ENCODE peak calls at places on chromosomes 2 and 18, in seven cellular contexts. One of them, this sample, is unnamed.

GRCh38 chr18:59139291-59139614 is 431 bp upstream of the SEC11C start:
- DNase-seq in pancreas: peak
- DNase-seq in thyroid gland: peak
- DNase-seq in psoas muscle: peak
- DNase-seq in islet precursor cell: peak
- DNase-seq in AG09309: peak
- DNase-seq in progenitor cell of endocrine pancreas: peak
- DNase-seq in this sample: no peak

GRCh38 chr18:62759704-62760402 is 44.5 kb downstream of the PHLPP1 start:
- DNase-seq in progenitor cell of endocrine pancreas: no peak
- DNase-seq in thyroid gland: no peak
- DNase-seq in islet precursor cell: peak
- DNase-seq in psoas muscle: no peak
- DNase-seq in AG09309: no peak
- DNase-seq in pancreas: no peak
- DNase-seq in this sample: no peak

GRCh38 chr2:205675861-205676516 is 6.3 kb upstream of the NRP2 start:
- DNase-seq in thyroid gland: no peak
- DNase-seq in pancreas: no peak
- DNase-seq in AG09309: no peak
- DNase-seq in islet precursor cell: peak
- DNase-seq in psoas muscle: no peak
- DNase-seq in progenitor cell of endocrine pancreas: no peak
- DNase-seq in this sample: no peak

GRCh38 chr2:182668671-182669070 is 47.4 kb upstream of the DNAJC10 start:
- DNase-seq in AG09309: no peak
- DNase-seq in psoas muscle: no peak
- DNase-seq in thyroid gland: peak
- DNase-seq in progenitor cell of endocrine pancreas: peak
- DNase-seq in pancreas: peak
- DNase-seq in islet precursor cell: no peak
- DNase-seq in this sample: no peak

GRCh38 chr2:74696758-74697327 is 42.8 kb downstream of the SEMA4F start:
- DNase-seq in AG09309: peak
- DNase-seq in progenitor cell of endocrine pancreas: no peak
- DNase-seq in islet precursor cell: no peak
- DNase-seq in thyroid gland: no peak
- DNase-seq in pancreas: no peak
- DNase-seq in psoas muscle: no peak
- DNase-seq in this sample: peak

GRCh38 chr2:66370824-66371223 is 64.1 kb upstream of the MEIS1 start:
- DNase-seq in psoas muscle: no peak
- DNase-seq in AG09309: no peak
- DNase-seq in thyroid gland: no peak
- DNase-seq in pancreas: no peak
- DNase-seq in progenitor cell of endocrine pancreas: no peak
- DNase-seq in islet precursor cell: no peak
- DNase-seq in this sample: no peak

GRCh38 chr18:48996901-48997463 is 46.2 kb upstream of the SMAD7 start:
- DNase-seq in islet precursor cell: peak
- DNase-seq in thyroid gland: peak
- DNase-seq in psoas muscle: no peak
- DNase-seq in AG09309: peak
- DNase-seq in progenitor cell of endocrine pancreas: no peak
- DNase-seq in pancreas: no peak
- DNase-seq in this sample: peak

GRCh38 chr2:2914252-2914651 is 463.4 kb downstream of the EIPR1 start:
- DNase-seq in islet precursor cell: peak
- DNase-seq in progenitor cell of endocrine pancreas: no peak
- DNase-seq in pancreas: no peak
- DNase-seq in AG09309: no peak
- DNase-seq in psoas muscle: no peak
- DNase-seq in thyroid gland: no peak
- DNase-seq in this sample: no peak

GRCh38 chr18:62258606-62259005 is 66.5 kb upstream of the TNFRSF11A start:
- DNase-seq in AG09309: no peak
- DNase-seq in pancreas: no peak
- DNase-seq in thyroid gland: no peak
- DNase-seq in psoas muscle: no peak
- DNase-seq in islet precursor cell: no peak
- DNase-seq in progenitor cell of endocrine pancreas: no peak
- DNase-seq in this sample: no peak

This sample was measured in HS-5.